ENCODE peak calls at places on chromosomes 12 and 14, in ten cellular contexts. F is endothelial cell, R is astrocyte of the spinal cord, W is choroid plexus epithelial cell, B is B cell, S is OCI-LY7, M is H9, X is progenitor cell of endocrine pancreas, O is AG09319, V is pancreas. H is an unnamed sample.
A peak's percentile ranks its signal among the peaks of the same experiment; 100 is the strongest.

GRCh38 chr12:105257321-105257728 is 21.4 kb upstream of the APPL2 start:
- DNase-seq in F (no peak), R (peak; percentile 87), W (peak; percentile 62), B (no peak), S (no peak), M (no peak), X (no peak), O (peak; percentile 43), V (no peak), H (no peak)

GRCh38 chr12:55930771-55931316 is at the start of gene DGKA:
- DNase-seq in F (peak; percentile 32), R (peak; percentile 78), W (peak; percentile 83), B (peak; percentile 74), S (peak; percentile 83), M (peak; percentile 69), X (no peak), O (no peak), V (no peak), H (peak; percentile 83)

GRCh38 chr12:131137009-131137835 is 183.5 kb downstream of the ADGRD1 start:
- DNase-seq in F (no peak), R (no peak), W (no peak), B (no peak), S (no peak), M (peak; percentile 26), X (no peak), O (no peak), V (no peak), H (no peak)

GRCh38 chr12:5429741-5430557 is 2.0 kb upstream of the NTF3 start:
- DNase-seq in F (peak; percentile 6), R (no peak), W (no peak), B (no peak), S (peak; percentile 49), M (peak; percentile 78), X (no peak), O (no peak), V (no peak), H (no peak)

GRCh38 chr14:48250575-48250974 is 575.2 kb upstream of the MDGA2 start:
- DNase-seq in F (no peak), R (no peak), W (no peak), B (no peak), S (no peak), M (no peak), X (no peak), O (no peak), V (no peak), H (no peak)

GRCh38 chr12:109467978-109468676 is 9.0 kb downstream of the KCTD10 start:
- DNase-seq in F (no peak), R (no peak), W (no peak), B (no peak), S (no peak), M (no peak), X (no peak), O (no peak), V (no peak), H (no peak)

GRCh38 chr14:92729632-92730358 is 18.6 kb downstream of the LGMN start:
- DNase-seq in F (no peak), R (peak; percentile 90), W (peak; percentile 93), B (no peak), S (no peak), M (no peak), X (no peak), O (peak; percentile 59), V (no peak), H (peak; percentile 60)

GRCh38 chr14:105865266-105865903 is 339.0 kb downstream of the TMEM121 start:
- DNase-seq in F (no peak), R (no peak), W (no peak), B (no peak), S (no peak), M (peak; percentile 9), X (no peak), O (no peak), V (peak; percentile 43), H (no peak)

GRCh38 chr14:25375639-25376038 is 325.7 kb upstream of the STXBP6 start:
- DNase-seq in F (no peak), R (no peak), W (no peak), B (no peak), S (no peak), M (no peak), X (no peak), O (no peak), V (no peak), H (no peak)

GRCh38 chr14:25381498-25381897 is 331.6 kb upstream of the STXBP6 start:
- DNase-seq in F (no peak), R (no peak), W (no peak), B (no peak), S (peak; percentile 5), M (no peak), X (no peak), O (no peak), V (no peak), H (no peak)
- TF ChIP-seq CTCF in F (peak; percentile 65), R (peak; percentile 19), W (no peak), B (no peak), S (peak; percentile 70), M (peak; percentile 50), X (peak; percentile 56), O (no peak), V (peak; percentile 8), H (no peak)

DNA sequence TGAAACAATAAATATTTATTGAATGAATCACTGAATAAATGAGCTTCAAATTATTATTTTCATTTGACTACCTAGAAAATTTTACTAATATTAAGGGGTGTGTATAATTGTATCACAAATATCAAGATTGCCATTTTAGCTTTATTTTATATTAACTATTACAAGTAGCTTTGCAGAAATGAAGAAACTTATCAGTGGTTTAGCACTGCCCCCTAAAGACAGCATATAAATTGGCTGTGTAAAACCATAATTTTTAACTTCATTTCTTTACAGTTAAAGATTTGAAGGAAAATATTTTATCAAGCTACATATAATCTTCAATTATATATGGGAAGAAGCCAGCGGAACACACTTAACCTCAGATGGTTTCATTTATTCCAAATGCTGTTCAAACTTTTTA is 11.4 kb downstream of the GARIN6 start:
- DNase-seq in F (no peak), R (peak; percentile 29), W (peak; percentile 6), B (no peak), S (peak; percentile 64), M (no peak), X (no peak), O (no peak), V (no peak), H (no peak)
- TF ChIP-seq CTCF in F (peak; percentile 28), R (peak; percentile 34), W (no peak), B (no peak), S (peak; percentile 94), M (peak; percentile 55), X (peak; percentile 57), O (no peak), V (no peak), H (no peak)

GRCh38 chr12:65121956-65122469 is 908 bp upstream of the WIF1 start:
- DNase-seq in F (no peak), R (no peak), W (no peak), B (no peak), S (no peak), M (no peak), X (no peak), O (no peak), V (peak; percentile 47), H (no peak)

GRCh38 chr12:65123435-65124063 is 2.4 kb upstream of the WIF1 start:
- DNase-seq in F (peak; percentile 17), R (peak; percentile 37), W (peak; percentile 61), B (no peak), S (peak; percentile 48), M (no peak), X (no peak), O (peak; percentile 5), V (no peak), H (peak; percentile 33)

GRCh38 chr12:65122661-65123060 is 1.6 kb upstream of the WIF1 start:
- DNase-seq in F (no peak), R (no peak), W (no peak), B (no peak), S (no peak), M (no peak), X (no peak), O (no peak), V (no peak), H (no peak)

GRCh38 chr12:65119063-65119462 is 2.0 kb downstream of the WIF1 start:
- DNase-seq in F (no peak), R (no peak), W (no peak), B (no peak), S (no peak), M (no peak), X (no peak), O (no peak), V (no peak), H (no peak)

DNA sequence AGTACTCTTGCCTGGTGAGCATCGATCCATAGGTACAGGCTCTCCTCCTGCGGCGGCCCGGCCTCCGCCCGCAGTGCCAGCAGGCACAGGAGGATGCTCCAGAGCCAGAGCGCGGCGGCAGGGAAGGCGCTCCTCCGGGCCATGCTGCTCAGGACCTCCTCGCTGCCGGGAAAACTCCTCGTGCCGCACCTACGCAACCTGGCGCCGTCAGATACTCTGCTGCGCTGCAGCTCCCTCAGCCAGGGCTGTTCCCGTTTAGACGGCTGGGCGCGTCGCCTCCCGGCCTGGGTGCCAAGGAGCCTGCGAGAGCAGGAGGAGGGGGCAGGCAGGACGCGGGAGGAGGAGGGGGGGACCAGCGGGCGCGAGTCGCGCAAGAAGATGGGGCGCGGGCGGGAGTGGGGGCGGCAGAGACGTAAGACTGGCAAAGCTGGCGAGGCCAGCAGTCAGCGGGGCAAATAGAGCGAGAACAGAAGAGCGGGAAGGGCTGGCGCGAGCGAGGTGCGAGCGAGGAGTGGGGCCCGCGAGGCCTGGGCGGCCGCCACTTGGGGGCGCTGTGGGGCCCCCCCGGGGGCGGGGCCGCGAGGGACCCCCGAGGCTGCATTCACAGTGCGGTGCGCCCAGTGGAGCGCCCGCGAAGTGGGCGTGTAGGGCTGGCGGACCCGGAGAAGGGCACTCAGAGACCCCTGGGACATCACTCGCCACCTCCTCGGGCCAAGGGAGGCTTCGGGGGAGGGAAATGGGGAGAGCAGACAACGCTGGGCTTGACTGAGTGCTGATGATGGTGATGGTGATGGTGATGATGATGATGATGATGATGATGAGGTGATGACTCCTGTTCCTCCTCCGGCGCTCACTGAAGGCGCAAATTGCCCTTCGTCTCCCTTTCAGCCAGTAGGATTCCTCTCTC is at the start of gene WIF1:
- DNase-seq in F (peak; percentile 55), R (no peak), W (no peak), B (peak; percentile 51), S (no peak), M (peak; percentile 89), X (peak; percentile 14), O (no peak), V (peak; percentile 75), H (peak; percentile 47)
- TF ChIP-seq CTCF in F (peak; percentile 85), R (peak; percentile 35), W (peak; percentile 1), B (peak; percentile 59), S (peak; percentile 64), M (peak; percentile 90), X (peak; percentile 52), O (peak; percentile 11), V (no peak), H (no peak)

DNA sequence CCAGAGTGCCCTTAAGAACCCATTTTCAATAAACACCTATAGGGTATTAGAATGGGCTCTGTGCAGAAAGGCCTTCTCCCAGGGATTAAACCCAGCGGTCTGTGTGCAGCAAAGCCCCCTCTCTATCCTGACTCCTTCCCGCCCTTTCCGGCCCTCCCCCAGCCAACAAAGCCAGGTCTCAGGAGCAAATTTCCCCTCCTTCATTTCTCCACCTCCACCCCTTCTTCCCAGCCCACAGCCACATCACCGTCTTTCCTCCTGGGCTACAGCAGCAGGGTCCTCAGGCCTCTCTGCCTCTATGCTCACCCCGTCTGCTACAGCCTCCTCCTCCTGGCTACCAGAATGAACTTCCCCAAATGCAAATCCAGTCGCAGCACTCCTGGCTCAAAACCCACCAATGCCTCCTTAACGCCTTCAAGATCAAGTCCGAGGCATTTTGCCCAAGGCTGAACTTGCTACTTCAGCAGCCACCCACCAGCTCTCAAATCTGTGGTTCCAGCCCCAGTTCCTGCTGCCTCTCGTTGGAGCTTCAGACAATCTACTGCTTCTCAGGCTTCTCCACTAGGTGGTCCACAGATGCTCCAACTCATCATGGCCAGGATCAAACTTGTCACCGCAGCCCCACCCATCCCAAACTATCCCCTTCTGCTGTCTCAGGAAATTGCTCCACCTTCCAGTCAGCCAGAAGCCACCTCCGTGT is 134.8 kb downstream of the BCL11B start:
- DNase-seq in F (no peak), R (no peak), W (no peak), B (no peak), S (no peak), M (peak; percentile 23), X (no peak), O (no peak), V (no peak), H (no peak)
- TF ChIP-seq CTCF in F (no peak), R (no peak), W (no peak), B (no peak), S (peak; percentile 20), M (no peak), X (no peak), O (no peak), V (no peak), H (no peak)

H was measured in GM20000.